ENCODE peak calls at places on chromosome 16, in six cellular contexts. E, R, W, D, L and V are unnamed samples.
A peak's percentile ranks its signal among the peaks of the same experiment; 100 is the strongest.

GRCh38 chr16:48235556-48236136 is 8.5 kb upstream of the LONP2 start:
- DNase-seq in R (no peak), W (no peak), D (no peak), E (no peak), L (peak; percentile 19), V (no peak)

GRCh38 chr16:20612551-20613470 is 36.6 kb upstream of the ACSM2B start:
- DNase-seq in R (no peak), E (no peak), L (no peak), D (no peak), W (no peak), V (no peak)

GRCh38 chr16:74651841-74652240 is 14.8 kb downstream of the RFWD3 start:
- DNase-seq in D (peak; percentile 46), E (no peak), R (no peak), L (peak; percentile 22), W (no peak), V (no peak)

GRCh38 chr16:12188674-12189249 is 212.2 kb downstream of the SNX29 start:
- DNase-seq in W (no peak), R (no peak), D (peak; percentile 4), L (no peak), E (peak; percentile 76), V (no peak)

GRCh38 chr16:17301593-17302135 is 169.1 kb downstream of the XYLT1 start:
- DNase-seq in E (no peak), D (no peak), R (no peak), L (no peak), W (no peak), V (no peak)

GRCh38 chr16:84054271-84054670 is 11.7 kb upstream of the SLC38A8 start:
- DNase-seq in E (no peak), R (no peak), W (no peak), L (no peak), D (no peak), V (no peak)

GRCh38 chr16:68798398-68798797 is 44.9 kb upstream of the TANGO6 start:
- DNase-seq in R (peak; percentile 30), E (no peak), W (no peak), D (peak; percentile 80), L (no peak), V (no peak)

GRCh38 chr16:2180962-2181923 is 15.2 kb downstream of the CASKIN1 start:
- DNase-seq in L (no peak), R (peak; percentile 51), W (peak; percentile 21), D (no peak), E (no peak), V (no peak)

GRCh38 chr16:20857281-20857680 is 42.9 kb downstream of the DCUN1D3 start:
- DNase-seq in L (no peak), R (no peak), E (no peak), D (no peak), W (no peak), V (no peak)

GRCh38 chr16:56517206-56517605 is 2.6 kb downstream of the BBS2 start:
- DNase-seq in E (no peak), D (no peak), W (no peak), R (no peak), L (no peak), V (no peak)

GRCh38 chr16:68605746-68606145 is 39.4 kb upstream of the CDH3 start:
- DNase-seq in E (peak; percentile 39), W (no peak), L (peak; percentile 14), R (no peak), D (peak; percentile 99), V (no peak)

GRCh38 chr16:14041164-14041563 is 30.0 kb upstream of the MRTFB start:
- DNase-seq in R (no peak), L (no peak), D (no peak), W (no peak), E (no peak), V (no peak)

GRCh38 chr16:68283840-68284595 is 19.7 kb downstream of the SLC7A6 start:
- DNase-seq in L (no peak), W (no peak), D (no peak), R (no peak), E (no peak), V (no peak)

DNA sequence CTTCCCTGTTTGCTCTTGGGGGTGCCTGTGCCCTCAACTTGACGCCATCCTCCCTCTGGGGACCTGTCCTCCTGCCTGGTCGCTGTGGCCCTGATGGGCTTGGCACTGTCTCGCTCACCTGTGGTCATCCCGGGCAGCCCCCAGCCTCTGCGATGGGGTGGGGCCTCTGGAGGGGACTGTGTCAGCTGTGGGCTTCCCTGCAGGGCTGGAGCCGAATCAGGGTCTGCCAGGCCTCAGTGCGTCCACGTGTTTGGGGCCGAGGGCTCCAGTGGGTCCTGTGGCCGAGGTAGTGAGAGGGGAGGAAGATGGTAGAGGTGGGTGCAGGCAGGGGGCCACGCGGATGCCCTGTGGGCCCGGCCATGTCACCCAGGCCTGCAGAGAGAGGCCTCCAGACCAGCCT is 8.0 kb downstream of the PIGQ start:
- DNase-seq in E (no peak), W (no peak), R (no peak), L (no peak), D (no peak), V (no peak)
- TF ChIP-seq EZH2 in E (no peak), W (no peak), R (no peak), L (no peak), D (no peak), V (no peak)

DNA sequence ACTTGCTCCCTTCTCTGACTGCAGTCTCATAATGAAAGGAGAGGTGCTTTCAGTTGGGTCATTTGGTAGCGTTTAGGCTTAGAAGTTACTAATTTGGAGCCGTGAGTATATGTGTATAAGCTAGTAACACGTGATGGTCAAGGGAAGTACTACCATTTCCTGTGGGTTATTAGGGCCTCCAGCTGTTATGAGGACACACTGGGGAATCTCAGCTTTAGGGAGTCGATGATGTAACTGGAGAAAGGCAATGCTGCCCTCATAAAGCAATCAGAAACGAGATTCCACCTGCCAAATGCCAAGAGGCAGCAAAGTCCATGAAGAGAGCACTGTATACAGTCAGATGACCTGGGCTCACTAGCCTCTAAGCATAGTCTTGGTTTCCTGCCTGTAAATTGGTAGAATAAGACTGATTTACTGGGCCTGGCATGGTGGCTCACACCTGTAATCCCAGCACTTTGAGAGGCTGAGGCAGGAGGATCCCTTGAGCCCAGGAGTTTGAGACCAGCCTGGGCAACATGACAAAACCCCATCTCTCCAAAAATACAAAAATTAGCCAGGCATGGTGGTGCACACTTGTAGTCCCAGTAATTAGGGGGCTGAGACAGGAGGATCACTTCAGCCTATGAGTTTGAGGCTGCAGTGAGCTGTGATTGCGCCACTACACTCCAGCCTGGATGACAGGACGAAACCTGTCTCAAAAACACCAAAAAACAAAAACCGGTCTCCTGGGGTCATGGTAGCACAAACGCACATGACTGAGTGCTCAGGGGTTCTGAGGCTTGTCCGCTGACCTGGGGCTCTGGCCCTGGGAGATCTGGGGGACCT is 53.0 kb downstream of the SF3B3 start:
- DNase-seq in D (peak; percentile 86), W (no peak), E (peak; percentile 84), L (peak; percentile 22), R (peak; percentile 37), V (no peak)
- H3K4me2 ChIP-seq in D (peak overlapping the region; percentile 29), W (no peak overlapping the region), E (peak overlapping the region; percentile 36), L (no peak overlapping the region), R (no peak overlapping the region), V (no peak overlapping the region)

GRCh38 chr16:67155305-67156145 is 4.2 kb downstream of the TRADD start:
- DNase-seq in L (peak; percentile 71), R (peak; percentile 84), E (peak; percentile 90), W (peak; percentile 95), D (peak; percentile 52), V (peak; percentile 76)
- TF ChIP-seq EZH2 in L (no peak), R (no peak), E (no peak), W (peak; percentile 97), D (no peak), V (no peak)

GRCh38 chr16:10253344-10253855 is 71.2 kb upstream of the GRIN2A start:
- DNase-seq in W (no peak), E (no peak), R (no peak), D (no peak), L (no peak), V (no peak)
- H3K4me2 ChIP-seq in W (no peak overlapping the region), E (no peak overlapping the region), R (no peak overlapping the region), D (no peak overlapping the region), L (no peak overlapping the region), V (no peak overlapping the region)

DNA sequence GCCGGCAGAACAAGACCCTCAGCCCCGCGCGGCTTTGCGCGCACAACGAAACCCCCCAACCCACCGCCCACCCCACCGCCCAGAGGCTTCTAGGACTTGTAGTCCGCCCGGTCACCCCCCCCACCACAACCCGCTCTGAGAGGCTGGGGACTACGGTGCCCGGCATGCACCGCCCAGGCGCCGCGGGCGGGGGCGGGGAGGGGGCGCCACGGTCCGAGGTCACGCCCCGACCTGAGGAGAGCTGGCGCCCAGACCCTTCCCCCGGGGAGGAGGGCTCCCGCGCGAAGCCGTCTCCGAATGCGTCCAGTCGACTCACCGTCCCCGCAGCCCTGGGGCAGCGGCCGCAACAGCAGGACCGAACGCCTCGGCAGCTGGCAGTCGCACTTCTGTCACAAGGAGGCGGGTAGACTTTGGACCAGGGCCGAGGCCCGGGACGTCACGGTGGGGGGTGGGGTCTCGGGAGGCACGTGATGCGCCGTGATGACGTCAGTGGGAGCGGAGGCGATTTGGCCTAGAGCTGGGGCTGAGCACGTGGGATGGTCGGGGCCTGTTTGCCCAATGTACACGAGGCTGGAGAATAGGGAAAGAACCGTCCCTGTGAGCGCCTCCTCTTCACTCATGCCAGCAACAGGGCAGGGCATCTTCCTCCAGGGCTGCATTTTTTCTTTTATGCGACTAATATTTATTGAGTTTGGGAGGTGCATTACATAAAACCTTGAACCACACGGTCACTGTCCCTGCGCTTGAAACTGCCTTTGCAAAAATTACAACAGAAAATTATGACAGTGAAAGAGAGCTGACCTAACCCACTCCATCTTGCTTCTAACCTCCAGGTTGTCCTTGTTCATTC is at the start of gene CDIP1:
- DNase-seq in D (peak; percentile 95), E (peak; percentile 97), L (peak; percentile 86), R (peak; percentile 99), W (peak; percentile 95), V (no peak)
- TF ChIP-seq EZH2 in D (no peak), E (no peak), L (no peak), R (no peak), W (no peak), V (no peak)